ENCODE peak calls at places on chromosomes 3 and 15, in four cellular contexts. X, B, S and O are unnamed samples.

GRCh38 chr15:76190767-76191538 is 120.3 kb downstream of the ETFA start:
- DNase-seq in B (peak; percentile 43), X (peak; percentile 67), S (peak; percentile 91), O (peak; percentile 88)

GRCh38 chr3:18241837-18242236 is 183.3 kb downstream of the SATB1 start:
- DNase-seq in S (no peak), X (no peak), B (no peak), O (no peak)

GRCh38 chr3:124601189-124601588 is 129.1 kb upstream of the UMPS start:
- DNase-seq in X (no peak), S (no peak), B (no peak), O (no peak)

GRCh38 chr3:101779808-101780366 is 876 bp downstream of the NXPE3 start:
- DNase-seq in X (no peak), B (no peak), S (no peak), O (no peak)

GRCh38 chr3:138434276-138434874 is at the start of gene ESYT3:
- DNase-seq in B (no peak), X (peak; percentile 73), S (peak; percentile 86), O (no peak)

GRCh38 chr3:59364471-59364870 is 314.6 kb upstream of the CFAP20DC start:
- DNase-seq in X (no peak), B (no peak), S (no peak), O (no peak)

GRCh38 chr3:112651516-112651915 is 10.6 kb upstream of the CCDC80 start:
- DNase-seq in B (no peak), X (no peak), S (no peak), O (no peak)

GRCh38 chr3:128480717-128481437 is 12.1 kb downstream of the GATA2 start:
- DNase-seq in X (no peak), B (no peak), S (no peak), O (no peak)

GRCh38 chr3:186627852-186628414 is 12.3 kb upstream of the FETUB start:
- DNase-seq in B (no peak), X (no peak), S (no peak), O (no peak)

GRCh38 chr15:35557544-35557943 is 11.6 kb upstream of the DPH6 start:
- DNase-seq in S (no peak), B (no peak), X (peak; percentile 3), O (peak; percentile 79)

GRCh38 chr3:112858410-112859069 is 11.9 kb upstream of the CD200R1L start:
- DNase-seq in X (no peak), B (no peak), S (no peak), O (no peak)

GRCh38 chr15:99432271-99433025 is 133.3 kb upstream of the MEF2A start:
- DNase-seq in S (no peak), X (no peak), B (no peak), O (no peak)

GRCh38 chr3:126116526-126116925 is 32.6 kb upstream of the SLC41A3 start:
- DNase-seq in S (peak; percentile 6), B (no peak), X (no peak), O (no peak)

GRCh38 chr15:31074321-31074720 is 27.2 kb downstream of the TRPM1 start:
- DNase-seq in S (no peak), X (no peak), B (no peak), O (no peak)

GRCh38 chr3:45143673-45144670 is 2.2 kb downstream of the CDCP1 start:
- DNase-seq in S (no peak), B (no peak), X (no peak), O (peak; percentile 78)

GRCh38 chr15:78808550-78808949 is 2.7 kb downstream of the ADAMTS7 start:
- DNase-seq in X (peak; percentile 39), S (no peak), B (no peak), O (peak; percentile 48)

GRCh38 chr3:119403201-119403600 is 60.2 kb downstream of the TMEM39A start:
- DNase-seq in B (no peak), X (no peak), S (no peak), O (no peak)

GRCh38 chr3:168139947-168140346 is 44.2 kb upstream of the GOLIM4 start:
- DNase-seq in B (no peak), X (no peak), S (no peak), O (no peak)

GRCh38 chr3:58998476-58999117 is 51.2 kb downstream of the CFAP20DC start:
- DNase-seq in X (no peak), S (no peak), B (no peak), O (peak; percentile 86)

GRCh38 chr3:103410231-103410630 is 975.4 kb downstream of the ZPLD1 start:
- DNase-seq in S (peak; percentile 76), X (no peak), B (no peak), O (no peak)

GRCh38 chr15:87764461-87765236 is 491.9 kb downstream of the NTRK3 start:
- DNase-seq in X (no peak), B (no peak), S (no peak), O (no peak)

GRCh38 chr3:11736136-11736833 is 92.6 kb upstream of the VGLL4 start:
- DNase-seq in X (no peak), S (no peak), B (no peak), O (no peak)

GRCh38 chr3:195265363-195265976 is 5.5 kb downstream of the XXYLT1 start:
- DNase-seq in X (no peak), B (no peak), S (peak; percentile 47), O (no peak)

GRCh38 chr15:29139540-29140459 is 129.8 kb downstream of the NSMCE3 start:
- DNase-seq in X (no peak), B (no peak), S (peak; percentile 94), O (peak; percentile 85)

GRCh38 chr15:90552162-90552928 is 22.6 kb downstream of the CRTC3 start:
- DNase-seq in X (no peak), S (no peak), B (no peak), O (no peak)

GRCh38 chr3:47337656-47338055 is 43.2 kb upstream of the PTPN23 start:
- DNase-seq in X (no peak), S (no peak), B (no peak), O (no peak)

GRCh38 chr3:83514130-83514914 is 1444.5 kb upstream of the CADM2 start:
- DNase-seq in X (no peak), B (no peak), S (peak; percentile 49), O (no peak)

GRCh38 chr15:76998661-76999285 is 3.8 kb downstream of the PSTPIP1 start:
- DNase-seq in X (no peak), B (no peak), S (no peak), O (no peak)

GRCh38 chr15:33148129-33148850 is 46.2 kb downstream of the FMN1 start:
- DNase-seq in X (no peak), S (no peak), B (no peak), O (no peak)

DNA sequence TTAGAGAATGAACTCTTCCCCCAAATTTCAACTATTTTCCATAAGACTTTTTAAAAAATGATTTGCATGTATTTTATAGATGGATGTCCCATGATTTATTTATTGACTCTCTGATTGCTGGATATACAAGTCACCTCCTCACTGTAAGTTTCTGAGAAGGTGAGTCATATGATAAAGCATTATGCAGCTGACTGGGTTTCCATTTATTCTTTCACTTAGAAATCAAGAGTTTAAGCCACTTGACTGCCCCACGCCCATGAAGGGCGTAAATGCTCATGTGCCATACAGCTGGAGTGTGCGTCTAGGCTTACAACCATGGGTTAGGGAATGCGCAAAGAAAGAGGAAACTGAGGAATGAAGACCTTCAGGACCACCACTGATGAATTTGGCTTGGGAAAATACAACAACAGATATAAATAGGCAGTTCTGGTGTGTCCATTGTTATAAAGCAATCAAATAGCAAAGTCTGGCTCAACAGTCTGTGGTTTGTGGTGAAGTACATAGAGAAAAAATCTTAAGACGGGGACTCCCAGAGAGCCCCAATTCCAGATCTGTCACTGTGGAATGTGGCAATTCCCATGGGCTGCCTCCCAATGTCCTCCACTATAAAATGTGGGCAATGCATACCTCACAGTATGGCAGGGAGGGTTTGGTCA is 20.3 kb downstream of the SLCO2A1 start:
- DNase-seq in S (no peak), X (no peak), B (no peak), O (no peak)
- TF ChIP-seq CBX5 in S (no peak), X (no peak), B (no peak), O (no peak)

GRCh38 chr15:44075535-44075934 is 119.5 kb downstream of the FRMD5 start:
- DNase-seq in X (no peak), B (no peak), S (no peak), O (no peak)
- TF ChIP-seq HDAC2 in X (no peak), B (no peak), S (no peak), O (no peak)

GRCh38 chr15:86595741-86596140 is 516.1 kb downstream of the AGBL1 start:
- DNase-seq in S (no peak), X (no peak), B (no peak), O (no peak)

GRCh38 chr15:86591158-86591557 is 511.5 kb downstream of the AGBL1 start:
- DNase-seq in S (no peak), B (no peak), X (no peak), O (no peak)

GRCh38 chr15:86590461-86590860 is 510.8 kb downstream of the AGBL1 start:
- DNase-seq in X (no peak), B (no peak), S (no peak), O (no peak)

GRCh38 chr15:86588413-86588812 is 508.7 kb downstream of the AGBL1 start:
- DNase-seq in X (no peak), S (no peak), B (no peak), O (no peak)

GRCh38 chr15:86591994-86592746 is 512.5 kb downstream of the AGBL1 start:
- DNase-seq in X (no peak), S (no peak), B (no peak), O (no peak)
- TF ChIP-seq CBX5 in X (no peak), S (no peak), B (no peak), O (no peak)

DNA sequence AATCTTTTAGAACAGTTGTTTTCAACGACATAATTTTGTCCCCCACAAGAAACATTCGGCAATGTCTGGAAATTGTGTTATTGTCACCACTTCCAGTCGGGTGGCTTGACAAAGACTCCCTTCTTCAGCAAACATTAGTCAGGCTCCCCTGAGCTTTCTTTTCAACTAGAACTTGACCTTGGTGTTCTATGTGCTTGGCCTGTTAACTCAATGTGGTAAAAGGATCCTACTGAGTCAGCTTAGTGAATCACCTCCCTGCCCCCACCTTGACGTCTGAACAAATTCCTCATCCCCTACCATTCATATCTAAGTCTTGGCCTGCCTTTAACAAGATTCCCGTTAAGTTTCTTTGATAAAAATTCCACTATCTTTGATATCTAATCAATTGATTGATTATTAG is 465.0 kb upstream of the ROBO1 start:
- DNase-seq in X (peak; percentile 10), S (no peak), B (no peak), O (no peak)
- TF ChIP-seq HDAC2 in X (no peak), S (no peak), B (no peak), O (no peak)

GRCh38 chr3:373193-373784 is 176.7 kb downstream of the CHL1 start:
- DNase-seq in S (no peak), X (no peak), B (no peak), O (no peak)

GRCh38 chr3:380801-381200 is 184.2 kb downstream of the CHL1 start:
- DNase-seq in X (no peak), B (no peak), S (no peak), O (no peak)

GRCh38 chr3:374459-374858 is 177.9 kb downstream of the CHL1 start:
- DNase-seq in X (no peak), S (no peak), B (no peak), O (no peak)

DNA sequence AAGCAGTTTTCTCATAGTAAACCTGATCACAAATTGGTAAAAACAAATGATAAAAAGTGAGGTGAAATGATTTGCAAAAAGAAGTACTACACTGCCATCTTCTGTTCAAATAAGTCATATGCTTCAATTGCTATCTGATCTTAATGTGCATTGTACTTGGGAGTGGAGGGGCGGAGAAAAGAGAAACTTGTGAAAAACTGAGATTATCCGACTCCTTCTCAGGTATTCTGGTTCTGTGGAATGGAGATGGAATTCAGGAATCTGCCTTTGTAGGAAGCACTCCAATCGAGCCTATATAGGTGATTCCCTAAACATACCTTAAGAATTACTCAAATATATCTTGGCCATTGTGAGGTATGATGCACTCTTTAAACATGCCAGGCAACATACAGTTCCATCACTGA is 180.6 kb downstream of the CHL1 start:
- DNase-seq in B (no peak), S (no peak), X (peak; percentile 42), O (peak; percentile 5)
- TF ChIP-seq CBX5 in B (no peak), S (no peak), X (no peak), O (no peak)